ENCODE peak calls at places on chromosomes 16 and 17, in nine cellular contexts. J is nucleus accumbens; P is ascending aorta; Z is psoas muscle; T is H7; Y is BJ; W is stimulated activated CD4-positive, alpha-beta T cell treated with anti-CD3 and anti-CD28 coated beads, Interleukin-4, amount 100 ng/mL, for 24 hours; E is amygdala; I is choroid plexus epithelial cell. G is an unnamed sample.

GRCh38 chr17:41519501-41520224 is 973 bp upstream of the KRT15 start:
- DNase-seq in E (no peak), J (no peak), W (no peak), I (no peak), Z (no peak), Y (no peak), P (no peak), T (no peak), G (peak; percentile 92)

GRCh38 chr16:59412275-59412841 is 678.2 kb upstream of the GOT2 start:
- DNase-seq in J (no peak), E (no peak), Y (no peak), W (no peak), Z (no peak), I (peak; percentile 61), T (peak; percentile 3), P (no peak), G (peak; percentile 52)

GRCh38 chr16:56426585-56426984 is 1.2 kb upstream of the AMFR start:
- DNase-seq in W (no peak), J (no peak), T (no peak), Y (no peak), P (no peak), E (no peak), Z (no peak), I (no peak), G (no peak)

GRCh38 chr16:29982560-29983419 is 9.1 kb downstream of the TAOK2 start:
- DNase-seq in E (no peak), T (peak; percentile 32), W (no peak), I (no peak), Y (no peak), J (no peak), Z (no peak), P (no peak), G (no peak)

GRCh38 chr16:53372942-53373871 is 61.1 kb upstream of the RBL2 start:
- DNase-seq in T (peak; percentile 70), Z (no peak), W (peak; percentile 76), P (no peak), I (no peak), J (no peak), E (no peak), Y (no peak), G (peak; percentile 82)

GRCh38 chr17:45757431-45758218 is 26.5 kb upstream of the CRHR1 start:
- DNase-seq in T (no peak), Z (no peak), E (no peak), I (no peak), P (no peak), J (no peak), Y (no peak), W (no peak), G (no peak)

GRCh38 chr17:65627108-65627507 is 65.7 kb upstream of the AXIN2 start:
- DNase-seq in Y (no peak), T (no peak), W (no peak), J (no peak), Z (no peak), E (no peak), I (no peak), P (no peak), G (no peak)

GRCh38 chr17:7192271-7192937 is 13.2 kb upstream of the ASGR1 start:
- DNase-seq in Z (no peak), I (no peak), Y (no peak), P (no peak), J (no peak), E (no peak), W (no peak), T (peak; percentile 40), G (no peak)

GRCh38 chr17:41392278-41392677 is 5.1 kb downstream of the KRT31 start:
- DNase-seq in W (no peak), Y (no peak), T (no peak), I (peak; percentile 71), P (no peak), Z (no peak), E (no peak), J (no peak), G (no peak)

GRCh38 chr16:549544-550263 is 10.5 kb upstream of the PRR35 start:
- DNase-seq in Z (no peak), Y (no peak), T (peak; percentile 94), P (no peak), I (no peak), J (no peak), E (no peak), W (no peak), G (no peak)

GRCh38 chr16:77169650-77170236 is 21.2 kb upstream of the MON1B start:
- DNase-seq in W (peak; percentile 44), Y (no peak), Z (no peak), T (peak; percentile 65), J (no peak), P (no peak), I (peak; percentile 61), E (no peak), G (peak; percentile 68)

GRCh38 chr16:28520672-28521071 is 14.0 kb upstream of the IL27 start:
- DNase-seq in T (no peak), W (no peak), J (no peak), Z (no peak), I (no peak), Y (no peak), P (no peak), E (no peak), G (no peak)

GRCh38 chr17:50183439-50184001 is 17.7 kb downstream of the SGCA start:
- DNase-seq in E (no peak), T (peak; percentile 71), J (no peak), Y (no peak), I (peak; percentile 49), W (no peak), P (no peak), Z (peak; percentile 9), G (no peak)

GRCh38 chr16:51697454-51697853 is 546.4 kb upstream of the SALL1 start:
- DNase-seq in Z (no peak), W (no peak), I (no peak), J (no peak), Y (no peak), E (no peak), P (no peak), T (no peak), G (no peak)

GRCh38 chr16:68126395-68126794 is 41.2 kb downstream of the NFATC3 start:
- DNase-seq in P (no peak), E (no peak), J (no peak), Y (no peak), W (no peak), T (no peak), I (no peak), Z (no peak), G (no peak)

GRCh38 chr16:66386629-66387622 is 20.4 kb downstream of the CDH5 start:
- DNase-seq in Y (no peak), T (no peak), E (no peak), Z (no peak), I (no peak), P (no peak), W (no peak), J (no peak), G (no peak)

GRCh38 chr16:74922150-74923138 is 62.5 kb downstream of the WDR59 start:
- DNase-seq in Y (no peak), W (no peak), E (no peak), Z (no peak), P (no peak), T (no peak), J (no peak), I (no peak), G (no peak)

GRCh38 chr16:58011652-58012051 is 10.4 kb downstream of the USB1 start:
- DNase-seq in W (no peak), Z (no peak), E (no peak), J (no peak), Y (no peak), T (no peak), P (no peak), I (peak; percentile 78), G (no peak)

GRCh38 chr16:86590501-86591144 is 12.3 kb downstream of the FOXL1 start:
- DNase-seq in T (no peak), I (peak; percentile 79), P (no peak), W (no peak), E (no peak), J (no peak), Z (no peak), Y (peak; percentile 65), G (peak; percentile 15)

GRCh38 chr17:55416470-55417052 is 5.1 kb downstream of the MMD start:
- DNase-seq in Y (no peak), E (no peak), Z (no peak), P (no peak), I (peak; percentile 69), J (no peak), W (no peak), T (no peak), G (no peak)

GRCh38 chr17:80424878-80425765 is 10.2 kb downstream of the ENDOV start:
- DNase-seq in T (peak; percentile 80), J (no peak), P (no peak), E (no peak), W (no peak), I (no peak), Y (no peak), Z (no peak), G (no peak)

GRCh38 chr16:46607529-46607928 is 13.7 kb downstream of the SHCBP1 start:
- DNase-seq in T (no peak), Z (no peak), J (no peak), I (peak; percentile 88), P (no peak), Y (no peak), E (no peak), W (no peak), G (no peak)

GRCh38 chr17:45131616-45132301 is 556 bp downstream of the PLCD3 start:
- DNase-seq in P (no peak), E (no peak), J (no peak), Y (no peak), W (peak; percentile 49), Z (peak; percentile 74), I (no peak), T (peak; percentile 94), G (peak; percentile 78)

GRCh38 chr17:1299729-1300579 is 20.5 kb downstream of the TRARG1 start:
- DNase-seq in W (no peak), P (no peak), E (no peak), T (peak; percentile 57), J (no peak), Z (no peak), I (no peak), Y (no peak), G (no peak)

GRCh38 chr17:45783593-45784292 is 377 bp upstream of the CRHR1 start:
- DNase-seq in P (no peak), W (no peak), T (peak; percentile 95), J (no peak), Z (peak; percentile 41), E (no peak), I (no peak), Y (no peak), G (no peak)

GRCh38 chr16:87995644-87996043 is 44.4 kb downstream of the BANP start:
- DNase-seq in I (no peak), Z (no peak), Y (no peak), T (peak; percentile 68), E (no peak), J (no peak), P (no peak), W (no peak), G (no peak)

GRCh38 chr16:16109453-16110110 is 113.7 kb downstream of the ABCC6 start:
- DNase-seq in T (no peak), Y (no peak), I (no peak), J (no peak), Z (no peak), P (no peak), W (no peak), E (no peak), G (no peak)

GRCh38 chr16:785563-786535 is 2.3 kb downstream of the RPUSD1 start:
- DNase-seq in E (no peak), I (peak; percentile 57), J (no peak), Y (no peak), W (peak; percentile 76), P (no peak), Z (peak; percentile 71), T (peak; percentile 97), G (peak; percentile 77)

GRCh38 chr17:78273813-78274212 is 42.4 kb downstream of the TMEM235 start:
- DNase-seq in T (no peak), E (no peak), J (no peak), Y (no peak), Z (no peak), I (no peak), P (no peak), W (no peak), G (no peak)

GRCh38 chr17:79023886-79024771 is at the start of gene C1QTNF1:
- DNase-seq in I (peak; percentile 65), E (no peak), T (peak; percentile 96), Z (peak; percentile 59), P (no peak), Y (no peak), W (peak; percentile 29), J (no peak), G (peak; percentile 68)

GRCh38 chr17:74402070-74402469 is 29.8 kb upstream of the GPRC5C start:
- DNase-seq in Z (no peak), W (no peak), J (no peak), Y (no peak), I (no peak), E (no peak), P (no peak), T (peak; percentile 28), G (no peak)

G was measured in T47D.